ENCODE peak calls at places on chromosomes 16 and 17, in nine cellular contexts. One of them, this sample, is unnamed.

GRCh38 chr16:63527404-63527803 is 1491.2 kb upstream of the CDH8 start:
- DNase-seq in WTC11: no peak
- DNase-seq in right atrium auricular region: no peak
- DNase-seq in neural progenitor cell: no peak
- DNase-seq in CD14-positive monocyte: no peak
- DNase-seq in esophagus squamous epithelium: no peak
- DNase-seq in left ventricle myocardium inferior: no peak
- DNase-seq in PC-9: no peak
- DNase-seq in HepG2: no peak
- DNase-seq in this sample: no peak

GRCh38 chr17:55420776-55421178 is 858 bp downstream of the MMD start:
- DNase-seq in WTC11: peak; percentile 40
- DNase-seq in right atrium auricular region: peak; percentile 68
- DNase-seq in neural progenitor cell: peak; percentile 49
- DNase-seq in CD14-positive monocyte: peak; percentile 53
- DNase-seq in esophagus squamous epithelium: no peak
- DNase-seq in left ventricle myocardium inferior: peak; percentile 52
- DNase-seq in PC-9: no peak
- DNase-seq in HepG2: no peak
- DNase-seq in this sample: no peak

GRCh38 chr17:38330941-38331411 is 12.8 kb downstream of the GPR179 start:
- DNase-seq in WTC11: no peak
- DNase-seq in right atrium auricular region: no peak
- DNase-seq in neural progenitor cell: no peak
- DNase-seq in CD14-positive monocyte: no peak
- DNase-seq in esophagus squamous epithelium: no peak
- DNase-seq in left ventricle myocardium inferior: no peak
- DNase-seq in PC-9: peak; percentile 14
- DNase-seq in HepG2: no peak
- DNase-seq in this sample: no peak

GRCh38 chr17:19243838-19244237 is 6.7 kb downstream of the EPN2 start:
- DNase-seq in WTC11: no peak
- DNase-seq in right atrium auricular region: no peak
- DNase-seq in neural progenitor cell: no peak
- DNase-seq in CD14-positive monocyte: no peak
- DNase-seq in esophagus squamous epithelium: no peak
- DNase-seq in left ventricle myocardium inferior: no peak
- DNase-seq in PC-9: no peak
- DNase-seq in HepG2: no peak
- DNase-seq in this sample: no peak

GRCh38 chr17:64118452-64118979 is 11.4 kb downstream of the ERN1 start:
- DNase-seq in WTC11: no peak
- DNase-seq in right atrium auricular region: peak; percentile 74
- DNase-seq in neural progenitor cell: no peak
- DNase-seq in CD14-positive monocyte: peak; percentile 65
- DNase-seq in esophagus squamous epithelium: no peak
- DNase-seq in left ventricle myocardium inferior: peak; percentile 40
- DNase-seq in PC-9: no peak
- DNase-seq in HepG2: no peak
- DNase-seq in this sample: no peak

GRCh38 chr17:58380207-58381123 is 28.5 kb upstream of the SUPT4H1 start:
- DNase-seq in WTC11: no peak
- DNase-seq in right atrium auricular region: no peak
- DNase-seq in neural progenitor cell: no peak
- DNase-seq in CD14-positive monocyte: no peak
- DNase-seq in esophagus squamous epithelium: no peak
- DNase-seq in left ventricle myocardium inferior: no peak
- DNase-seq in PC-9: no peak
- DNase-seq in HepG2: no peak
- DNase-seq in this sample: no peak

GRCh38 chr16:10122546-10122945 is 59.7 kb downstream of the GRIN2A start:
- DNase-seq in WTC11: peak; percentile 20
- DNase-seq in right atrium auricular region: no peak
- DNase-seq in neural progenitor cell: peak; percentile 16
- DNase-seq in CD14-positive monocyte: no peak
- DNase-seq in esophagus squamous epithelium: no peak
- DNase-seq in left ventricle myocardium inferior: no peak
- DNase-seq in PC-9: no peak
- DNase-seq in HepG2: peak; percentile 15
- DNase-seq in this sample: no peak

GRCh38 chr17:58837699-58838098 is 82.0 kb downstream of the PPM1E start:
- DNase-seq in WTC11: no peak
- DNase-seq in right atrium auricular region: no peak
- DNase-seq in neural progenitor cell: no peak
- DNase-seq in CD14-positive monocyte: no peak
- DNase-seq in esophagus squamous epithelium: no peak
- DNase-seq in left ventricle myocardium inferior: no peak
- DNase-seq in PC-9: no peak
- DNase-seq in HepG2: no peak
- DNase-seq in this sample: no peak

GRCh38 chr16:79662673-79663313 is 62.3 kb upstream of the MAF start:
- DNase-seq in WTC11: no peak
- DNase-seq in right atrium auricular region: no peak
- DNase-seq in neural progenitor cell: no peak
- DNase-seq in CD14-positive monocyte: no peak
- DNase-seq in esophagus squamous epithelium: no peak
- DNase-seq in left ventricle myocardium inferior: no peak
- DNase-seq in PC-9: no peak
- DNase-seq in HepG2: no peak
- DNase-seq in this sample: no peak

GRCh38 chr17:16286947-16287562 is 66.2 kb downstream of the CENPV start:
- DNase-seq in WTC11: peak; percentile 31
- DNase-seq in right atrium auricular region: no peak
- DNase-seq in neural progenitor cell: no peak
- DNase-seq in CD14-positive monocyte: no peak
- DNase-seq in esophagus squamous epithelium: no peak
- DNase-seq in left ventricle myocardium inferior: no peak
- DNase-seq in PC-9: no peak
- DNase-seq in HepG2: no peak
- DNase-seq in this sample: no peak

GRCh38 chr17:80501739-80502577 is 25.6 kb upstream of the NPTX1 start:
- DNase-seq in WTC11: no peak
- DNase-seq in right atrium auricular region: no peak
- DNase-seq in neural progenitor cell: no peak
- DNase-seq in CD14-positive monocyte: no peak
- DNase-seq in esophagus squamous epithelium: no peak
- DNase-seq in left ventricle myocardium inferior: no peak
- DNase-seq in PC-9: peak; percentile 45
- DNase-seq in HepG2: no peak
- DNase-seq in this sample: no peak

GRCh38 chr16:87064731-87065720 is 252.2 kb downstream of the C16orf95 start:
- DNase-seq in WTC11: no peak
- DNase-seq in right atrium auricular region: no peak
- DNase-seq in neural progenitor cell: no peak
- DNase-seq in CD14-positive monocyte: no peak
- DNase-seq in esophagus squamous epithelium: no peak
- DNase-seq in left ventricle myocardium inferior: no peak
- DNase-seq in PC-9: no peak
- DNase-seq in HepG2: no peak
- DNase-seq in this sample: no peak

GRCh38 chr17:9512323-9513168 is 63.1 kb downstream of the STX8 start:
- DNase-seq in WTC11: no peak
- DNase-seq in right atrium auricular region: no peak
- DNase-seq in neural progenitor cell: no peak
- DNase-seq in CD14-positive monocyte: no peak
- DNase-seq in esophagus squamous epithelium: no peak
- DNase-seq in left ventricle myocardium inferior: no peak
- DNase-seq in PC-9: no peak
- DNase-seq in HepG2: no peak
- DNase-seq in this sample: no peak

GRCh38 chr16:69927056-69927757 is 23.9 kb upstream of the CLEC18A start:
- DNase-seq in WTC11: no peak
- DNase-seq in right atrium auricular region: peak; percentile 82
- DNase-seq in neural progenitor cell: no peak
- DNase-seq in CD14-positive monocyte: no peak
- DNase-seq in esophagus squamous epithelium: no peak
- DNase-seq in left ventricle myocardium inferior: peak; percentile 68
- DNase-seq in PC-9: no peak
- DNase-seq in HepG2: peak; percentile 41
- DNase-seq in this sample: peak; percentile 18
- TF ChIP-seq CTCF in WTC11: no peak
- TF ChIP-seq CTCF in right atrium auricular region: no peak
- TF ChIP-seq CTCF in neural progenitor cell: no peak
- TF ChIP-seq CTCF in CD14-positive monocyte: no peak
- TF ChIP-seq CTCF in esophagus squamous epithelium: no peak
- TF ChIP-seq CTCF in left ventricle myocardium inferior: no peak
- TF ChIP-seq CTCF in PC-9: no peak
- TF ChIP-seq CTCF in HepG2: no peak
- TF ChIP-seq CTCF in this sample: no peak

DNA sequence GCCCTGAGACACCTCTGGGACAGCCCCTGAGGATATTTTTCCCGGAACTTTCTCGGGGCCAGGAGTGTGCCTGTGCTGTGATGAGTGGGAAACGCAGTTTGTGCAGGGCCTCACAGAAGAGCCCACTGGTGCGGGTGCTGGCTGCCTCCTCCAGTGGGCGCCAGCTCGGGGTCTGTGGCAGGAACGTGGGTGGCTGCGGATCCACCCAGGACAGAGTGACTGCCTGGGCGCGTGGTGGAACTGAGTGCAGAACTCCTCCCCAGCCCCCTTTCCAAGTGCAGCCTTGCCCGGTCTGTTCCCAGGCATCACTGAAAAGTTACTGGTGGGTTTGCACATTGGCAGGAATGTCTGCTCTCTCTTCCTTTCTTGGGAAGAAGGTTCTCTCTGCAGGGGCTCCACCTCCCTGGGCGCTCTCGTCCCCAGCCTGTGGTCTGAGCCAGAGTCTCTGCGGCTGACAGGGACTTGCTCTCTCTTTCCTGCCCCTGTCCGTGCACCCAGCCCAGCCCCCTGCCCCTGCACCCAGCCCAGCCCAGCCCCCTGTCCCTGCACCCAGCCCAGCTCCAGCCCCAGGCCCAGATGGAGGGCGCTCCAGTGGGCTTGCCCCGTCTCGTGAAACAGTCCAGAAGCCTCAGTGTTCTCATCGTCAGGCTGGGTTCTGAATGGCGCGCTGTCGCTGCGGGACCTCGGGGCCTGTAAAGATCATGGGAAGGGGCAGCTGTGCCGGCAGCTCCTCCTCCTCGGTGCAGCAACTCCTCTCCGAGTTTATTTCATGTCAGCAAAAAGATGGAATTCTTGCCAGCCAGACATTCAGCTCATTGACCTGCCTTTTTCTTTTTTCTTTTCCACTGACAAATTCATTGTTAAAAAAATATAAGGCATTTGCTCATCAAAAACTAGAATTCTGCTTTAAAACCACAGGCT is 117.5 kb downstream of the BANP start:
- DNase-seq in WTC11: no peak
- DNase-seq in right atrium auricular region: no peak
- DNase-seq in neural progenitor cell: no peak
- DNase-seq in CD14-positive monocyte: peak; percentile 41
- DNase-seq in esophagus squamous epithelium: no peak
- DNase-seq in left ventricle myocardium inferior: no peak
- DNase-seq in PC-9: no peak
- DNase-seq in HepG2: no peak
- DNase-seq in this sample: no peak
- TF ChIP-seq CTCF in WTC11: no peak
- TF ChIP-seq CTCF in right atrium auricular region: no peak
- TF ChIP-seq CTCF in neural progenitor cell: peak; percentile 20
- TF ChIP-seq CTCF in CD14-positive monocyte: no peak
- TF ChIP-seq CTCF in esophagus squamous epithelium: no peak
- TF ChIP-seq CTCF in left ventricle myocardium inferior: no peak
- TF ChIP-seq CTCF in PC-9: no peak
- TF ChIP-seq CTCF in HepG2: no peak
- TF ChIP-seq CTCF in this sample: no peak

GRCh38 chr17:11813278-11813677 is 184.0 kb downstream of the ZNF18 start:
- DNase-seq in WTC11: no peak
- DNase-seq in right atrium auricular region: peak; percentile 61
- DNase-seq in neural progenitor cell: no peak
- DNase-seq in CD14-positive monocyte: no peak
- DNase-seq in esophagus squamous epithelium: no peak
- DNase-seq in left ventricle myocardium inferior: no peak
- DNase-seq in PC-9: no peak
- DNase-seq in HepG2: no peak
- DNase-seq in this sample: no peak

GRCh38 chr17:11814655-11815262 is 182.5 kb downstream of the ZNF18 start:
- DNase-seq in WTC11: no peak
- DNase-seq in right atrium auricular region: no peak
- DNase-seq in neural progenitor cell: no peak
- DNase-seq in CD14-positive monocyte: no peak
- DNase-seq in esophagus squamous epithelium: no peak
- DNase-seq in left ventricle myocardium inferior: no peak
- DNase-seq in PC-9: no peak
- DNase-seq in HepG2: no peak
- DNase-seq in this sample: no peak

DNA sequence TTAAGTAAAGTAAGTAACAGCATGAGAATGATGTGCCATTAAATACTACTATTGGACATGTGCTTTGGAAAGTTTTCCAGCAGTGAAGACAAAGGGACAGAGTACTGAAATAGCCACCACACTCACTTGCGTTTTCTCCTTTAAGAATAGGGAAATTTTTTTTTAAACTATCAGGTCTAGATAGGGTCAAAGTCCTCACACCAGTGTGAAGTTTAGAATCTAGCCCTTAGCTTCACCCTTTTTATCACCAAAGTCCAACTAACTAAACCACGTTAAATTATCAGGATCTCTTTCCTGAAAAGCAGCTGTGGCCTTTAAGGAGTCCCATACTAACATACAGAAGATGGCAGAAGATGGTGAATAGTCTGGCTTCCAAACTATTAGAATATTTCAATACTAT is 180.9 kb downstream of the ZNF18 start:
- DNase-seq in WTC11: no peak
- DNase-seq in right atrium auricular region: no peak
- DNase-seq in neural progenitor cell: no peak
- DNase-seq in CD14-positive monocyte: no peak
- DNase-seq in esophagus squamous epithelium: no peak
- DNase-seq in left ventricle myocardium inferior: no peak
- DNase-seq in PC-9: no peak
- DNase-seq in HepG2: no peak
- DNase-seq in this sample: no peak
- TF ChIP-seq CTCF in WTC11: no peak
- TF ChIP-seq CTCF in right atrium auricular region: no peak
- TF ChIP-seq CTCF in neural progenitor cell: no peak
- TF ChIP-seq CTCF in CD14-positive monocyte: no peak
- TF ChIP-seq CTCF in esophagus squamous epithelium: no peak
- TF ChIP-seq CTCF in left ventricle myocardium inferior: no peak
- TF ChIP-seq CTCF in PC-9: no peak
- TF ChIP-seq CTCF in HepG2: no peak
- TF ChIP-seq CTCF in this sample: no peak

DNA sequence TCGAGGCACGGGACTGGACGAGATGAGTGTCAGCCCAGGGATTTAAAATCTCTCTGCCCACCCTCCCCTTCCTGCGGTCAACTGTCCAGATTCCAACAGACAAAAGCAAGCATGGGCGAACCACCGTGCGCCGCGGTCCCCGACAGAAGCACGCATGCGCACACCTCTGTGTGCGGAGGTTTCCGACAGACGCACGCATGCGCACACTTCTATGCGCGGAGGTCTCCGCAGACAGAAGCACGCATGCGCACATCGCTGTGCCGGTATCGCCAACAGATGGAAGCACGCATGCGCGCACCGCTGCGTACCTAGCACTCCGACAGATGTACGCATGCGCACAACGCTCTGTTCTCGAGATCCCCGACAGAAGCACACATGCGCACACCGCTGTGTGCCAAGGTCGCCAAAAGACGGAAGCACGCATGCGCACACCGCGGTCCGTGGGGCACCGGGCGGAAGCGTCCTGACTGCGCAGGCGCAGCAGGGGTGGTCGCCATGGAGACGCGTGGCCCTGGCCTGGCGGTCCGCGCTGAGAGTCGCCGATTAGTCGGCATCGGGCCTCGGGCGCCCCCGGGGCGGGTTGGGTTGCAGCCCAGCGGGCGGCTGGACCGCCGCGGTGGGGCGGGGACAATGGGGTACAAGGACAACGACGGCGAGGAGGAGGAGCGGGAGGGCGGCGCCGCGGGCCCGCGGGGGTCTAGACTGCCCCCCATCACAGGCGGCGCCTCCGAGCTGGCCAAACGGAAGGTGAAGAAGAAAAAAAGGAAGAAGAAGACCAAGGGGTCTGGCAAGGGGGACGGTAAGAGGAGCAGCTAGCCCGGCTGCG is 57.5 kb upstream of the RPH3AL start:
- DNase-seq in WTC11: peak; percentile 100
- DNase-seq in right atrium auricular region: peak; percentile 100
- DNase-seq in neural progenitor cell: peak; percentile 100
- DNase-seq in CD14-positive monocyte: peak; percentile 98
- DNase-seq in esophagus squamous epithelium: peak; percentile 92
- DNase-seq in left ventricle myocardium inferior: peak; percentile 99
- DNase-seq in PC-9: peak; percentile 100
- DNase-seq in HepG2: peak; percentile 98
- DNase-seq in this sample: peak; percentile 93
- TF ChIP-seq CTCF in WTC11: no peak
- TF ChIP-seq CTCF in right atrium auricular region: no peak
- TF ChIP-seq CTCF in neural progenitor cell: no peak
- TF ChIP-seq CTCF in CD14-positive monocyte: no peak
- TF ChIP-seq CTCF in esophagus squamous epithelium: no peak
- TF ChIP-seq CTCF in left ventricle myocardium inferior: no peak
- TF ChIP-seq CTCF in PC-9: no peak
- TF ChIP-seq CTCF in HepG2: peak; percentile 50
- TF ChIP-seq CTCF in this sample: no peak